ENCODE peak calls at places on chromosomes 12 and 14, in five cellular contexts. G, T, E, V and Y are unnamed samples.
A peak's percentile ranks its signal among the peaks of the same experiment; 100 is the strongest.

GRCh38 chr12:89775336-89776005 is 66.8 kb upstream of the ATP2B1 start:
- DNase-seq in G (no peak), T (no peak), E (no peak), V (no peak), Y (no peak)

GRCh38 chr12:51647647-51648046 is 56.6 kb downstream of the SCN8A start:
- DNase-seq in G (no peak), T (no peak), E (no peak), V (no peak), Y (no peak)

GRCh38 chr12:120110550-120111501 is 5.7 kb downstream of the RAB35 start:
- DNase-seq in G (no peak), T (no peak), E (peak; percentile 65), V (no peak), Y (peak; percentile 85)

GRCh38 chr14:60590907-60591510 is 58.3 kb downstream of the SIX1 start:
- DNase-seq in G (no peak), T (no peak), E (no peak), V (no peak), Y (no peak)

GRCh38 chr14:57013987-57014386 is 203.7 kb upstream of the OTX2 start:
- DNase-seq in G (no peak), T (no peak), E (no peak), V (no peak), Y (no peak)

GRCh38 chr14:23351681-23352505 is 794 bp downstream of the SLC22A17 start:
- DNase-seq in G (no peak), T (peak; percentile 67), E (peak; percentile 17), V (no peak), Y (no peak)

GRCh38 chr12:54261817-54262402 is 18.0 kb downstream of the CBX5 start:
- DNase-seq in G (no peak), T (no peak), E (no peak), V (no peak), Y (no peak)

GRCh38 chr12:3185260-3185870 is 108.2 kb downstream of the TSPAN9 start:
- DNase-seq in G (no peak), T (no peak), E (peak; percentile 74), V (no peak), Y (no peak)

GRCh38 chr12:43428088-43428600 is 123.9 kb downstream of the ADAMTS20 start:
- DNase-seq in G (no peak), T (no peak), E (no peak), V (no peak), Y (no peak)

GRCh38 chr12:113149361-113150150 is at the start of gene CFAP73:
- DNase-seq in G (peak; percentile 89), T (peak; percentile 85), E (peak; percentile 63), V (peak; percentile 72), Y (peak; percentile 72)

GRCh38 chr14:42140831-42141279 is 534.2 kb downstream of the LRFN5 start:
- DNase-seq in G (no peak), T (no peak), E (no peak), V (peak; percentile 53), Y (no peak)

GRCh38 chr12:51813931-51814310 is 34.6 kb downstream of the FIGNL2 start:
- DNase-seq in G (no peak), T (no peak), E (no peak), V (no peak), Y (no peak)

GRCh38 chr14:39265032-39265431 is 31.3 kb downstream of the MIA2 start:
- DNase-seq in G (no peak), T (no peak), E (no peak), V (peak; percentile 53), Y (no peak)

GRCh38 chr12:109727746-109728726 is 14.4 kb downstream of the FAM222A start:
- DNase-seq in G (no peak), T (peak; percentile 28), E (no peak), V (no peak), Y (peak; percentile 38)

DNA sequence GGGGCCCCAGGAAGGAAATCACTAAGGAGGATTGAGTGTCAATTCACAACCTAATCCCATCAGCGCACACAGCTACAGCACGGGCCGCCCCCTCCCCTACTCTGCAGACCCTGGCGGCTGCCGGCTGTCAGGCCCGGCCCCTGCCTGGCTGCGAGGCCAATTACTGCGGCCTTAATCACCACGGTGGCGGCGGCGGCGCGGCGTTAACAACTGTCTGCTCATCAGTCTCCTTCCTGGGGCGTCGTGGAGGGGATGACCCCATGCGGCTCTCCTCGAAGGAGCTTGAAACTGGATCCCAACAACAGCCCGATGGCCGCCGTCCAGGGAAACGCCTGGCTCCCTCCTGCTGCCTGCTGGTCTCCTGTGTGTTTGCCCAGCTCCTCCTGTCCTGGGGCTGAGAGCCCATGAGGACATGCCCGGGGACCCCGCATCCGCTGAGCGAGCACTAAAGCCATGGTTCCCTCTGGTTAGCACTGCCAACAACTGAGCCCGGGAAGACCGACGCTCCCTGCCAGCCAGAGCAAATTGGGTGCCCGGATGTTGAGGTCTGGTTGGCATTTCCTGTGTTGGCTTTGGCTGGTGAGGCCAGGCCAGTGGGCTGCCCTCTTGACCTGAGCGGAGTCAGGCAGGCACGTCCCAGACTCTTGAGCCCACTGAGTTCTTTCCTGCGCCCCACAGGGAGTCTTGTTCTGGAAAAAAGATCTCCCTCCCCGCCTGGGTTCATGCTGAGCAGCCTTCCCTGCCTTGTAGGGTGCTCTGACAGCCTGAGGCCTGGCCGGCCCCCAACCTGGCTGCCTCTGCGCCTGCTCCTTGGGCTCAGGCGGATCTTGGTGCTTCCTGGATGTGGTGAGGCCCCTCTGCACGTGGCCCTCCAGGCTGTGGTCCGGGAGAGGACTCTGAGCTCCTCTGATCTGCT is 21.7 kb upstream of the EIF2B2 start:
- DNase-seq in G (peak; percentile 75), T (no peak), E (no peak), V (peak; percentile 64), Y (no peak)
- H3K4me3 ChIP-seq in G (no peak overlapping the region), T (no peak overlapping the region), E (no peak overlapping the region), V (no peak overlapping the region), Y (no peak overlapping the region)

GRCh38 chr14:91354221-91354916 is 63.3 kb downstream of the CCDC88C start:
- DNase-seq in G (no peak), T (no peak), E (no peak), V (no peak), Y (no peak)
- H3K27me3 ChIP-seq in G (no peaks in the 10 kb centered on the region), T (no peaks in the 10 kb centered on the region), E (peaks cover 8% of the 10 kb centered on the region), V (no peaks in the 10 kb centered on the region), Y (no peaks in the 10 kb centered on the region)

GRCh38 chr12:34547276-34547675 is 525.0 kb downstream of the ALG10 start:
- DNase-seq in G (no peak), T (no peak), E (no peak), V (no peak), Y (no peak)
- H3K9me3 ChIP-seq in G (peaks cover 34% of the 10 kb centered on the region), T (peaks cover 3% of the 10 kb centered on the region), E (peaks cover 100% of the 10 kb centered on the region), V (no peaks in the 10 kb centered on the region), Y (peaks cover 42% of the 10 kb centered on the region)

GRCh38 chr14:46405095-46405494 is 246.5 kb downstream of the RPL10L start:
- DNase-seq in G (peak; percentile 3), T (no peak), E (no peak), V (no peak), Y (no peak)
- H3K4me3 ChIP-seq in G (peak overlapping the region; percentile 0), T (no peak overlapping the region), E (no peak overlapping the region), V (no peak overlapping the region), Y (no peak overlapping the region)